ENCODE peak calls at places on chromosomes 4 and X, in five cellular contexts. One of them, this sample, is unnamed.
A peak's percentile ranks its signal among the peaks of the same experiment; 100 is the strongest.

GRCh38 chr4:118086334-118086733 is 52.0 kb downstream of the NDST3 start:
- DNase-seq in H1: no peak
- DNase-seq in GM12878: no peak
- DNase-seq in HepG2: no peak
- DNase-seq in HCT116: peak; percentile 62
- DNase-seq in this sample: no peak

GRCh38 chrX:23552289-23552688 is 115.0 kb upstream of the PRDX4 start:
- DNase-seq in HepG2: no peak
- DNase-seq in GM12878: no peak
- DNase-seq in H1: no peak
- DNase-seq in HCT116: no peak
- DNase-seq in this sample: no peak

GRCh38 chr4:38160487-38161207 is 200.4 kb downstream of the PTTG2 start:
- DNase-seq in H1: no peak
- DNase-seq in HepG2: peak; percentile 98
- DNase-seq in GM12878: peak; percentile 69
- DNase-seq in HCT116: peak; percentile 88
- DNase-seq in this sample: no peak

GRCh38 chr4:121380448-121381147 is at the start of gene QRFPR:
- DNase-seq in HCT116: no peak
- DNase-seq in HepG2: no peak
- DNase-seq in H1: peak; percentile 46
- DNase-seq in GM12878: no peak
- DNase-seq in this sample: no peak

GRCh38 chr4:7432531-7433375 is 2.0 kb downstream of the PSAPL1 start:
- DNase-seq in GM12878: no peak
- DNase-seq in HCT116: no peak
- DNase-seq in H1: no peak
- DNase-seq in HepG2: no peak
- DNase-seq in this sample: no peak

GRCh38 chr4:1065732-1066131 is 47.6 kb downstream of the RNF212 start:
- DNase-seq in HCT116: no peak
- DNase-seq in GM12878: no peak
- DNase-seq in HepG2: no peak
- DNase-seq in H1: no peak
- DNase-seq in this sample: no peak

GRCh38 chr4:87092389-87093141 is 127.9 kb downstream of the KLHL8 start:
- DNase-seq in GM12878: no peak
- DNase-seq in HCT116: peak; percentile 52
- DNase-seq in HepG2: peak; percentile 62
- DNase-seq in H1: no peak
- DNase-seq in this sample: peak; percentile 86

GRCh38 chr4:2793578-2793919 is 664 bp downstream of the SH3BP2 start:
- DNase-seq in HepG2: no peak
- DNase-seq in H1: no peak
- DNase-seq in HCT116: peak; percentile 12
- DNase-seq in GM12878: no peak
- DNase-seq in this sample: peak; percentile 65

GRCh38 chrX:65587616-65588526 is 53.3 kb upstream of the LAS1L start:
- DNase-seq in GM12878: no peak
- DNase-seq in H1: no peak
- DNase-seq in HepG2: no peak
- DNase-seq in HCT116: no peak
- DNase-seq in this sample: peak; percentile 66

GRCh38 chrX:152072236-152072635 is 66.1 kb downstream of the MAGEA10 start:
- DNase-seq in GM12878: no peak
- DNase-seq in H1: no peak
- DNase-seq in HepG2: peak; percentile 0
- DNase-seq in HCT116: no peak
- DNase-seq in this sample: peak; percentile 16

GRCh38 chrX:135437867-135438733 is 16.4 kb downstream of the SMIM10L2A start:
- DNase-seq in H1: no peak
- DNase-seq in GM12878: no peak
- DNase-seq in HCT116: no peak
- DNase-seq in HepG2: peak; percentile 2
- DNase-seq in this sample: peak; percentile 43

GRCh38 chr4:1401409-1402020 is 4.7 kb downstream of the NKX1-1 start:
- DNase-seq in GM12878: no peak
- DNase-seq in HepG2: no peak
- DNase-seq in H1: no peak
- DNase-seq in HCT116: no peak
- DNase-seq in this sample: no peak

GRCh38 chr4:5018096-5018495 is 1.2 kb downstream of the CYTL1 start:
- DNase-seq in HCT116: no peak
- DNase-seq in GM12878: no peak
- DNase-seq in H1: no peak
- DNase-seq in HepG2: no peak
- DNase-seq in this sample: no peak

GRCh38 chrX:18173494-18174180 is 47.0 kb downstream of the BEND2 start:
- DNase-seq in HepG2: no peak
- DNase-seq in H1: no peak
- DNase-seq in HCT116: no peak
- DNase-seq in GM12878: no peak
- DNase-seq in this sample: peak; percentile 68

GRCh38 chr4:158840131-158840530 is 71.3 kb downstream of the FNIP2 start:
- DNase-seq in HCT116: no peak
- DNase-seq in H1: no peak
- DNase-seq in GM12878: no peak
- DNase-seq in HepG2: no peak
- DNase-seq in this sample: no peak

GRCh38 chr4:79964715-79965345 is 108.2 kb downstream of the ANTXR2 start:
- DNase-seq in GM12878: no peak
- DNase-seq in H1: no peak
- DNase-seq in HepG2: no peak
- DNase-seq in HCT116: no peak
- DNase-seq in this sample: no peak

GRCh38 chr4:112321768-112322684 is 24.9 kb downstream of the ALPK1 start:
- DNase-seq in HepG2: peak; percentile 38
- DNase-seq in HCT116: peak; percentile 33
- DNase-seq in GM12878: no peak
- DNase-seq in H1: no peak
- DNase-seq in this sample: peak; percentile 54

GRCh38 chr4:184746532-184746870 is 12.6 kb upstream of the CENPU start:
- DNase-seq in HepG2: no peak
- DNase-seq in HCT116: no peak
- DNase-seq in GM12878: no peak
- DNase-seq in H1: no peak
- DNase-seq in this sample: no peak

GRCh38 chrX:134533952-134534351 is 74.0 kb downstream of the HPRT1 start:
- DNase-seq in HCT116: no peak
- DNase-seq in HepG2: no peak
- DNase-seq in GM12878: no peak
- DNase-seq in H1: no peak
- DNase-seq in this sample: no peak

GRCh38 chr4:92304073-92304472 is 307 bp downstream of the GRID2 start:
- DNase-seq in HepG2: no peak
- DNase-seq in H1: no peak
- DNase-seq in GM12878: no peak
- DNase-seq in HCT116: no peak
- DNase-seq in this sample: no peak

GRCh38 chr4:26238782-26239647 is 81.8 kb upstream of the RBPJ start:
- DNase-seq in H1: no peak
- DNase-seq in HepG2: peak; percentile 8
- DNase-seq in GM12878: no peak
- DNase-seq in HCT116: no peak
- DNase-seq in this sample: no peak

GRCh38 chrX:130079824-130080406 is 30.4 kb downstream of the ELF4 start:
- DNase-seq in HCT116: peak; percentile 26
- DNase-seq in H1: no peak
- DNase-seq in HepG2: peak; percentile 50
- DNase-seq in GM12878: no peak
- DNase-seq in this sample: peak; percentile 46

GRCh38 chr4:158130204-158130603 is 42.6 kb downstream of the GASK1B start:
- DNase-seq in HepG2: no peak
- DNase-seq in GM12878: no peak
- DNase-seq in H1: no peak
- DNase-seq in HCT116: no peak
- DNase-seq in this sample: no peak

GRCh38 chr4:120318447-120318846 is 251.8 kb upstream of the MAD2L1 start:
- DNase-seq in H1: no peak
- DNase-seq in HCT116: no peak
- DNase-seq in GM12878: no peak
- DNase-seq in HepG2: no peak
- DNase-seq in this sample: no peak

GRCh38 chr4:1793496-1793840 is 375 bp downstream of the FGFR3 start:
- DNase-seq in GM12878: no peak
- DNase-seq in HepG2: no peak
- DNase-seq in H1: no peak
- DNase-seq in HCT116: no peak
- DNase-seq in this sample: peak; percentile 73

GRCh38 chr4:33512397-33512796 is 2731.9 kb downstream of the ARAP2 start:
- DNase-seq in GM12878: peak; percentile 19
- DNase-seq in HepG2: no peak
- DNase-seq in H1: no peak
- DNase-seq in HCT116: no peak
- DNase-seq in this sample: no peak

GRCh38 chr4:28883211-28883610 is 1837.0 kb upstream of the PCDH7 start:
- DNase-seq in GM12878: no peak
- DNase-seq in HCT116: no peak
- DNase-seq in HepG2: no peak
- DNase-seq in H1: no peak
- DNase-seq in this sample: no peak

GRCh38 chr4:1511441-1512041 is 105.3 kb upstream of the NKX1-1 start:
- DNase-seq in HepG2: peak; percentile 35
- DNase-seq in H1: no peak
- DNase-seq in GM12878: no peak
- DNase-seq in HCT116: peak; percentile 69
- DNase-seq in this sample: peak; percentile 80

GRCh38 chr4:110869114-110869513 is 246.2 kb upstream of the PITX2 start:
- DNase-seq in HepG2: no peak
- DNase-seq in H1: no peak
- DNase-seq in GM12878: no peak
- DNase-seq in HCT116: no peak
- DNase-seq in this sample: no peak

GRCh38 chrX:12308420-12308819 is 170.1 kb downstream of the FRMPD4 start:
- DNase-seq in HCT116: no peak
- DNase-seq in HepG2: no peak
- DNase-seq in H1: no peak
- DNase-seq in GM12878: no peak
- DNase-seq in this sample: no peak

GRCh38 chrX:68647156-68647957 is at the start of gene STARD8:
- DNase-seq in GM12878: no peak
- DNase-seq in H1: peak; percentile 19
- DNase-seq in HCT116: peak; percentile 32
- DNase-seq in HepG2: peak; percentile 2
- DNase-seq in this sample: peak; percentile 54

GRCh38 chr4:86942185-86942666 is 7.4 kb downstream of the AFF1 start:
- DNase-seq in H1: no peak
- DNase-seq in GM12878: no peak
- DNase-seq in HepG2: peak; percentile 62
- DNase-seq in HCT116: no peak
- DNase-seq in this sample: peak; percentile 55

GRCh38 chr4:138088449-138089208 is 153.5 kb downstream of the SLC7A11 start:
- DNase-seq in HepG2: no peak
- DNase-seq in GM12878: no peak
- DNase-seq in HCT116: no peak
- DNase-seq in H1: no peak
- DNase-seq in this sample: no peak

GRCh38 chr4:138085956-138086355 is 156.2 kb downstream of the SLC7A11 start:
- DNase-seq in HepG2: no peak
- DNase-seq in GM12878: no peak
- DNase-seq in HCT116: no peak
- DNase-seq in H1: no peak
- DNase-seq in this sample: no peak

GRCh38 chr4:138090145-138090917 is 151.8 kb downstream of the SLC7A11 start:
- DNase-seq in GM12878: peak; percentile 17
- DNase-seq in HCT116: peak; percentile 76
- DNase-seq in H1: no peak
- DNase-seq in HepG2: peak; percentile 64
- DNase-seq in this sample: peak; percentile 72

GRCh38 chr4:138087181-138087714 is 154.9 kb downstream of the SLC7A11 start:
- DNase-seq in HepG2: no peak
- DNase-seq in GM12878: no peak
- DNase-seq in HCT116: no peak
- DNase-seq in H1: no peak
- DNase-seq in this sample: no peak

GRCh38 chr4:138086471-138086870 is 155.7 kb downstream of the SLC7A11 start:
- DNase-seq in H1: no peak
- DNase-seq in HepG2: no peak
- DNase-seq in HCT116: no peak
- DNase-seq in GM12878: no peak
- DNase-seq in this sample: no peak
- H2AFZ ChIP-seq in H1: no peak overlapping the region
- H2AFZ ChIP-seq in HepG2: no peak overlapping the region
- H2AFZ ChIP-seq in HCT116: no peak overlapping the region
- H2AFZ ChIP-seq in GM12878: no peak overlapping the region
- H2AFZ ChIP-seq in this sample: no peak overlapping the region

GRCh38 chr4:134936014-134936413 is 734.4 kb upstream of the PABPC4L start:
- DNase-seq in GM12878: no peak
- DNase-seq in H1: no peak
- DNase-seq in HCT116: no peak
- DNase-seq in HepG2: no peak
- DNase-seq in this sample: no peak
- TF ChIP-seq ZNF274 in GM12878: no peak
- TF ChIP-seq ZNF274 in H1: no peak
- TF ChIP-seq ZNF274 in HCT116: no peak
- TF ChIP-seq ZNF274 in HepG2: no peak
- TF ChIP-seq ZNF274 in this sample: no peak

GRCh38 chr4:152535236-152535902 is 523 bp downstream of the FBXW7 start:
- DNase-seq in HCT116: no peak
- DNase-seq in HepG2: no peak
- DNase-seq in GM12878: no peak
- DNase-seq in H1: no peak
- DNase-seq in this sample: peak; percentile 23
- H2AFZ ChIP-seq in HCT116: no peak overlapping the region
- H2AFZ ChIP-seq in HepG2: no peak overlapping the region
- H2AFZ ChIP-seq in GM12878: peak overlapping the region; percentile 30
- H2AFZ ChIP-seq in H1: no peak overlapping the region
- H2AFZ ChIP-seq in this sample: peak overlapping the region; percentile 77

GRCh38 chrX:9148626-9149385 is 114.9 kb upstream of the FAM9B start:
- DNase-seq in GM12878: no peak
- DNase-seq in HepG2: no peak
- DNase-seq in HCT116: no peak
- DNase-seq in H1: peak; percentile 29
- DNase-seq in this sample: no peak
- TF ChIP-seq ZNF274 in GM12878: no peak
- TF ChIP-seq ZNF274 in HepG2: no peak
- TF ChIP-seq ZNF274 in HCT116: no peak
- TF ChIP-seq ZNF274 in H1: no peak
- TF ChIP-seq ZNF274 in this sample: no peak

This sample was measured in K562.